ENCODE peak calls at places on chromosomes 11 and 22, in seven cellular contexts. N is neuronal stem cell, M is BJ, P is H1, V is WERI-Rb-1, U is brain microvascular endothelial cell, O is GM06990. Q is an unnamed sample.

GRCh38 chr11:77127674-77127968 is 425 bp upstream of the MYO7A start:
- DNase-seq in N (no peak), M (no peak), P (no peak), V (no peak), U (no peak), O (no peak), Q (no peak)

GRCh38 chr11:122002047-122002446 is 114.0 kb downstream of the BLID start:
- DNase-seq in N (no peak), M (no peak), P (no peak), V (no peak), U (no peak), O (no peak), Q (no peak)

GRCh38 chr22:38442967-38443674 is 11.9 kb downstream of the KCNJ4 start:
- DNase-seq in N (no peak), M (no peak), P (no peak), V (no peak), U (no peak), O (no peak), Q (no peak)

GRCh38 chr22:50267591-50268390 is 2.4 kb downstream of the MAPK11 start:
- DNase-seq in N (no peak), M (no peak), P (peak), V (no peak), U (no peak), O (peak), Q (no peak)

GRCh38 chr11:79937935-79938334 is 497.1 kb upstream of the TENM4 start:
- DNase-seq in N (no peak), M (no peak), P (no peak), V (no peak), U (no peak), O (no peak), Q (no peak)

GRCh38 chr11:106706355-106706754 is 311.9 kb downstream of the GUCY1A2 start:
- DNase-seq in N (no peak), M (peak), P (no peak), V (no peak), U (peak), O (no peak), Q (no peak)

GRCh38 chr11:111978028-111978771 is 41.1 kb downstream of the DIXDC1 start:
- DNase-seq in N (peak), M (no peak), P (peak), V (peak), U (peak), O (no peak), Q (no peak)

GRCh38 chr11:111765320-111765983 is 737 bp downstream of the PPP2R1B start:
- DNase-seq in N (no peak), M (no peak), P (no peak), V (no peak), U (no peak), O (no peak), Q (no peak)

GRCh38 chr11:76910620-76911414 is 50.1 kb downstream of the ACER3 start:
- DNase-seq in N (no peak), M (no peak), P (no peak), V (no peak), U (no peak), O (no peak), Q (no peak)

GRCh38 chr22:49260681-49261580 is 566.7 kb downstream of the BRD1 start:
- DNase-seq in N (no peak), M (no peak), P (no peak), V (no peak), U (no peak), O (no peak), Q (no peak)

GRCh38 chr22:20779813-20780148 is 5.9 kb downstream of the SERPIND1 start:
- DNase-seq in N (no peak), M (no peak), P (no peak), V (no peak), U (peak), O (no peak), Q (no peak)

GRCh38 chr11:106468091-106468490 is 390.6 kb downstream of the AASDHPPT start:
- DNase-seq in N (no peak), M (no peak), P (no peak), V (no peak), U (peak), O (no peak), Q (no peak)

GRCh38 chr11:66080055-66080817 is 10.2 kb downstream of the PACS1 start:
- DNase-seq in N (no peak), M (peak), P (no peak), V (no peak), U (peak), O (no peak), Q (no peak)

GRCh38 chr22:43345761-43346261 is 2.6 kb upstream of the SCUBE1 start:
- DNase-seq in N (no peak), M (no peak), P (no peak), V (no peak), U (no peak), O (no peak), Q (no peak)

GRCh38 chr11:111326824-111327223 is 28.5 kb downstream of the POU2AF3 start:
- DNase-seq in N (no peak), M (no peak), P (no peak), V (no peak), U (no peak), O (no peak), Q (no peak)

GRCh38 chr22:33036881-33037280 is 21.3 kb downstream of the SYN3 start:
- DNase-seq in N (no peak), M (no peak), P (no peak), V (no peak), U (no peak), O (no peak), Q (no peak)

GRCh38 chr11:16536513-16536912 is 180.2 kb upstream of the SOX6 start:
- DNase-seq in N (no peak), M (no peak), P (no peak), V (no peak), U (no peak), O (no peak), Q (no peak)

GRCh38 chr11:82682003-82682751 is 51.5 kb downstream of the FAM181B start:
- DNase-seq in N (peak), M (peak), P (no peak), V (peak), U (peak), O (peak), Q (peak)

GRCh38 chr11:68942090-68942620 is 38.5 kb downstream of the IGHMBP2 start:
- DNase-seq in N (no peak), M (no peak), P (no peak), V (no peak), U (no peak), O (no peak), Q (no peak)

GRCh38 chr22:42673898-42674390 is 24.8 kb upstream of the CYB5R3 start:
- DNase-seq in N (no peak), M (no peak), P (no peak), V (no peak), U (no peak), O (no peak), Q (no peak)

GRCh38 chr22:27832606-27833005 is 31.1 kb upstream of the MN1 start:
- DNase-seq in N (no peak), M (no peak), P (no peak), V (no peak), U (no peak), O (no peak), Q (no peak)

GRCh38 chr22:43241138-43241597 is 54.2 kb upstream of the TTLL12 start:
- DNase-seq in N (no peak), M (no peak), P (no peak), V (no peak), U (no peak), O (no peak), Q (no peak)

GRCh38 chr11:69231466-69232018 is 62.4 kb upstream of the MYEOV start:
- DNase-seq in N (no peak), M (no peak), P (no peak), V (no peak), U (no peak), O (no peak), Q (no peak)

GRCh38 chr22:24703101-24703500 is 71.4 kb downstream of the PIWIL3 start:
- DNase-seq in N (no peak), M (no peak), P (peak), V (no peak), U (no peak), O (no peak), Q (no peak)

GRCh38 chr11:114115406-114116054 is 56.0 kb downstream of the ZBTB16 start:
- DNase-seq in N (no peak), M (no peak), P (no peak), V (no peak), U (no peak), O (no peak), Q (no peak)

GRCh38 chr22:37442537-37442936 is 15.3 kb upstream of the ELFN2 start:
- DNase-seq in N (no peak), M (no peak), P (no peak), V (no peak), U (peak), O (no peak), Q (no peak)

GRCh38 chr11:113176561-113176960 is 137.8 kb upstream of the TTC12 start:
- DNase-seq in N (no peak), M (peak), P (no peak), V (no peak), U (no peak), O (no peak), Q (no peak)

GRCh38 chr11:94129505-94130335 is 1.1 kb downstream of the PANX1 start:
- DNase-seq in N (no peak), M (no peak), P (peak), V (no peak), U (no peak), O (no peak), Q (peak)

GRCh38 chr11:62842171-62842717 is 2.9 kb upstream of the WDR74 start:
- DNase-seq in N (no peak), M (no peak), P (peak), V (peak), U (no peak), O (peak), Q (no peak)

GRCh38 chr11:68331338-68331947 is 19.1 kb downstream of the LRP5 start:
- DNase-seq in N (no peak), M (no peak), P (no peak), V (no peak), U (no peak), O (no peak), Q (peak)

GRCh38 chr11:16902182-16902581 is 112.0 kb downstream of the PLEKHA7 start:
- DNase-seq in N (no peak), M (no peak), P (no peak), V (no peak), U (no peak), O (peak), Q (no peak)

GRCh38 chr11:57434640-57435546 is 8.0 kb upstream of the SLC43A3 start:
- DNase-seq in N (no peak), M (peak), P (no peak), V (no peak), U (peak), O (no peak), Q (no peak)

GRCh38 chr11:30487200-30487898 is 98.8 kb downstream of the MPPED2 start:
- DNase-seq in N (no peak), M (no peak), P (no peak), V (no peak), U (peak), O (no peak), Q (peak)

GRCh38 chr11:69910519-69911309 is 91.5 kb upstream of the FGF3 start:
- DNase-seq in N (no peak), M (no peak), P (no peak), V (no peak), U (no peak), O (no peak), Q (no peak)

GRCh38 chr11:3191586-3192324 is 26.6 kb upstream of the OSBPL5 start:
- DNase-seq in N (no peak), M (no peak), P (no peak), V (no peak), U (no peak), O (no peak), Q (no peak)

GRCh38 chr11:59336176-59336575 is 22.5 kb upstream of the OR5AN1 start:
- DNase-seq in N (no peak), M (no peak), P (no peak), V (no peak), U (no peak), O (no peak), Q (no peak)

GRCh38 chr22:23910496-23911190 is 16.5 kb downstream of the MIF start:
- DNase-seq in N (no peak), M (no peak), P (no peak), V (no peak), U (no peak), O (no peak), Q (no peak)

GRCh38 chr11:46055371-46055770 is 65.9 kb downstream of the PHF21A start:
- DNase-seq in N (peak), M (no peak), P (no peak), V (no peak), U (peak), O (no peak), Q (no peak)

GRCh38 chr11:110897035-110897434 is 184.8 kb upstream of the ARHGAP20 start:
- DNase-seq in N (no peak), M (no peak), P (no peak), V (no peak), U (peak), O (no peak), Q (no peak)

GRCh38 chr11:83713701-83714100 is 427.5 kb upstream of the CCDC90B start:
- DNase-seq in N (no peak), M (no peak), P (no peak), V (no peak), U (no peak), O (no peak), Q (no peak)

GRCh38 chr22:17945851-17946690 is 78.3 kb downstream of the MICAL3 start:
- DNase-seq in N (no peak), M (no peak), P (no peak), V (peak), U (no peak), O (no peak), Q (no peak)
- H3K4me3 ChIP-seq in N (no peak), M (no peak), P (no peak), V (no peak), U (no peak), O (no peak), Q (no peak)

GRCh38 chr22:39457047-39457545 is 284 bp downstream of the MGAT3 start:
- DNase-seq in N (no peak), M (no peak), P (no peak), V (no peak), U (no peak), O (no peak), Q (no peak)

GRCh38 chr22:39454385-39454871 is 2.4 kb upstream of the MGAT3 start:
- DNase-seq in N (no peak), M (no peak), P (no peak), V (no peak), U (no peak), O (no peak), Q (no peak)

GRCh38 chr22:39456262-39457046 is at the start of gene MGAT3:
- DNase-seq in N (no peak), M (no peak), P (no peak), V (peak), U (no peak), O (peak), Q (peak)

GRCh38 chr22:39452740-39453040 is 4.1 kb upstream of the MGAT3 start:
- DNase-seq in N (no peak), M (no peak), P (no peak), V (no peak), U (no peak), O (no peak), Q (no peak)

GRCh38 chr22:39453765-39454378 is 2.9 kb upstream of the MGAT3 start:
- DNase-seq in N (no peak), M (no peak), P (no peak), V (no peak), U (no peak), O (no peak), Q (no peak)
- H3K4me3 ChIP-seq in N (no peak), M (no peak), P (no peak), V (no peak), U (no peak), O (no peak), Q (no peak)

DNA sequence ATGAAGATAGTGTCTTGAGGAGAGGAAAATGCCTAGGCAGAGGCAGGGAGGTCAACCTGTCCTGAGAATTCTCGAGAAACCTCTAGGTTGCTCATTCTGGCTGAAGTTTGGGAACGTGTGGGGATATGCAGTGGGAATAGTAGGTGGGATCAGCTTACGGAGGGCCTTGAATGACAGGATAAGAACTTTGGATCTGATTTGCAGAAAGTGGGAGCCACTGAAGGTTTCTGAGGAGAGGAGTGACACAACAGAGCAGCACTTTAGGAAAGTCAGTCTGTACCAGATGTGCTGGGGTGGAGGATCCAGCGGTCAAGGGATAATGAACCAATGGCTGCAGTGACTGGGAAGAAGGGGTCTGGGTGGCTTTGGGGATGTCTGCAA is 2.4 kb downstream of the CD82 start:
- DNase-seq in N (no peak), M (no peak), P (no peak), V (no peak), U (no peak), O (no peak), Q (no peak)
- H3K4me3 ChIP-seq in N (no peak), M (no peak), P (no peak), V (no peak), U (no peak), O (peak), Q (peak)

DNA sequence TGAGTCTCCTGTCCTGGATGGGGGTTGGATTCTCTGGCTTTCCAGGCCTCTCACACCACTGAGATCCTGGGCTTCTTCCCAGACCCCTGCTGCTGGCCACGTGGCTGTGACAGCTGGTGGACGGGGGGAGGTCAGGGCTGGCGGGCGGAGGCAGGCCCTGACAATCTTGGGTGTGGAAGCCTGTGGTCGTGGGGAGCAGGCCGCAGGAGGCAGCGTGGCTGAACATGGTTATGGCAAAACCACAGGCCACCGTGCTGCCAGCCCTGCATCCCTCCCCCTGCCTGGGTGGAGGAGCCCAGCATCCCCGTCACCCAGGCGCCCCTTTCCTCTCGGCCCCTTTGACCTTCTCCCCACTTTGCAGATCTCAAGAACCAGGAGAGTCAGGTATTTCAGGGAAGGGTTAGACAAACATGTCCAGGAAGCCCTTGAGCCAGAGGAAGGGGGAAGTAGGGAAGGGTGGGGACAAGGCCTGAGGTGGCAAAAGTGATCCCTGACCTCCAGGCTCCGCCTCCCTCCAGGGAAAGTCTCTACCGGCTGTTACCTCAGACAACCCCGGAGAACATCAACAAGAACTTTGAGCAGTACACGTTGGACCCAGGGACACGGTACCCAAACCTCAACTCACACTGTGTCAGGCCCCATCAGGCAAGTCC is 111.8 kb downstream of the MICAL2 start:
- DNase-seq in N (no peak), M (no peak), P (no peak), V (peak), U (peak), O (no peak), Q (no peak)
- H3K4me3 ChIP-seq in N (no peak), M (no peak), P (no peak), V (no peak), U (no peak), O (no peak), Q (no peak)

DNA sequence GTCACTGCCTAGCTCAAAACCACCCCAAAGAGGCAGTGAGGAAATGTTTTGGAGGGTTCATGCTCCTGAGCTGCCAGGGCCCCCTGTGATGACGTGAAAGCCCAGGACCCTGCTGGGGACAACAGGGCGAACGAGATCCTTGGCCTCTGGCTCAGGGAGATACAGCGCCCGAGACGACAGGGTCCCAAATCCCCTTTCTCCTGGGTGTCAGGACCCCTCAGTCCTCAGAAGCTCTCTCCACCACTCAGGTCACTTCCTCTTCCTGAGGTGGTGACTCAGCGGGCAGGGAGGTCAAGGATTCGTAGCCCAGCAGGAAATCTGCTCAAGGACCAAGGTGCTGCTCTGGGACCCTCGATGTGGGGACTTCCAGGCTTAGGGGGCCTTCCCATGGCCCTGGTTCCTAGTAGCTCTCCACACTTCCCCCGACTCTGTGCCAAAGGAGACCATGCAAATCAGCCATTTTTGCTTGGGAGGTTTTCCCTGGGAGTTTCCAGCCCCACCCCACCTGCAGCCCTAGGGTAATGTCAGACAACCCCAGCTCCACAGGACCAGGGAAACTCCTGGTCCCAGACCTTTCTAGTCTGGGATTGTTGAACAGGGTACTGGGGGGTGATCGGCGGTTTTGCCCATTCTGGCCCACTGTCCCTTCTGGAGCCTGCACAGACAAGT is 12.8 kb downstream of the BCL9L start:
- DNase-seq in N (no peak), M (no peak), P (no peak), V (no peak), U (no peak), O (peak), Q (no peak)
- H3K4me3 ChIP-seq in N (no peak), M (no peak), P (peak), V (no peak), U (no peak), O (no peak), Q (no peak)

DNA sequence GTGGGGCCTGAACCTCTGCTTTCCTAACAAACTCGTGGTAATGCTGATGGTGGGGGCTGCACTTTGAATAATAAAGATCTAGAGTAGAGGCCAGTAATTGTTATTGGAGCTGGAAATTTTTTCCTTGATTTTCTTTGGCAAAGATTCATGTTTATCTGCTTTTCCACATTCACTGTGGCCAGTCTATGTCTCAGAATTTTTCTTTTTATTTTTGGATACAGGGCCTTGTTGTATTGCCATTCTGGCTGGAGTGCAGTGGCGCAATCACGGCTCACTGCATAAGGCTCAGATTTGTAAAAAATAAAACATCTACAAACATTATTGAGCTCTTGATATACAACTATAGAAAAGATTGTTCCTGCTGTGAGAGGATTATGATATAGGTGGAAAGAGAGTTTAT is 1.6 kb downstream of the TMEM135 start:
- DNase-seq in N (no peak), M (no peak), P (no peak), V (no peak), U (no peak), O (no peak), Q (no peak)
- H3K4me3 ChIP-seq in N (peak), M (no peak), P (no peak), V (no peak), U (peak), O (no peak), Q (no peak)

Q was measured in Jurkat, Clone E6-1.